ENCODE peak calls at places on chromosomes 11 and 22, in seven cellular contexts. One of them, this sample, is unnamed.

GRCh38 chr11:121304750-121305149 is 12.2 kb downstream of the SC5D start:
- DNase-seq in coronary artery: no peak
- DNase-seq in GM04503: no peak
- DNase-seq in left lobe of liver: no peak
- DNase-seq in stimulated activated CD4-positive, alpha-beta T cell treated with anti-CD3 and anti-CD28 coated beads, Interleukin-12 subunit alpha, Interleukin-12 subunit beta, amount 100 ng/mL, for 4 hours: no peak
- DNase-seq in astrocyte: no peak
- DNase-seq in SW 1271: no peak
- DNase-seq in this sample: peak; percentile 45

GRCh38 chr11:120558754-120559431 is 47.3 kb downstream of the GRIK4 start:
- DNase-seq in coronary artery: no peak
- DNase-seq in stimulated activated CD4-positive, alpha-beta T cell treated with anti-CD3 and anti-CD28 coated beads, Interleukin-12 subunit alpha, Interleukin-12 subunit beta, amount 100 ng/mL, for 4 hours: no peak
- DNase-seq in astrocyte: no peak
- DNase-seq in GM04503: no peak
- DNase-seq in left lobe of liver: no peak
- DNase-seq in SW 1271: no peak
- DNase-seq in this sample: no peak

GRCh38 chr11:37509471-37509870 is 911.4 kb upstream of the RAG2 start:
- DNase-seq in coronary artery: no peak
- DNase-seq in astrocyte: no peak
- DNase-seq in GM04503: no peak
- DNase-seq in SW 1271: no peak
- DNase-seq in left lobe of liver: no peak
- DNase-seq in stimulated activated CD4-positive, alpha-beta T cell treated with anti-CD3 and anti-CD28 coated beads, Interleukin-12 subunit alpha, Interleukin-12 subunit beta, amount 100 ng/mL, for 4 hours: no peak
- DNase-seq in this sample: no peak

GRCh38 chr11:27055065-27055682 is 14.6 kb downstream of the BBOX1 start:
- DNase-seq in SW 1271: no peak
- DNase-seq in stimulated activated CD4-positive, alpha-beta T cell treated with anti-CD3 and anti-CD28 coated beads, Interleukin-12 subunit alpha, Interleukin-12 subunit beta, amount 100 ng/mL, for 4 hours: no peak
- DNase-seq in astrocyte: peak; percentile 91
- DNase-seq in coronary artery: no peak
- DNase-seq in GM04503: no peak
- DNase-seq in left lobe of liver: peak; percentile 74
- DNase-seq in this sample: peak; percentile 37

GRCh38 chr22:29266564-29267461 is 968 bp downstream of the RHBDD3 start:
- DNase-seq in left lobe of liver: peak; percentile 50
- DNase-seq in stimulated activated CD4-positive, alpha-beta T cell treated with anti-CD3 and anti-CD28 coated beads, Interleukin-12 subunit alpha, Interleukin-12 subunit beta, amount 100 ng/mL, for 4 hours: no peak
- DNase-seq in SW 1271: no peak
- DNase-seq in GM04503: no peak
- DNase-seq in astrocyte: no peak
- DNase-seq in coronary artery: no peak
- DNase-seq in this sample: peak; percentile 11

GRCh38 chr11:22522225-22522624 is 103.4 kb downstream of the FANCF start:
- DNase-seq in stimulated activated CD4-positive, alpha-beta T cell treated with anti-CD3 and anti-CD28 coated beads, Interleukin-12 subunit alpha, Interleukin-12 subunit beta, amount 100 ng/mL, for 4 hours: no peak
- DNase-seq in astrocyte: no peak
- DNase-seq in SW 1271: no peak
- DNase-seq in left lobe of liver: no peak
- DNase-seq in GM04503: no peak
- DNase-seq in coronary artery: no peak
- DNase-seq in this sample: no peak

GRCh38 chr22:40009953-40010751 is 15.4 kb downstream of the FAM83F start:
- DNase-seq in SW 1271: no peak
- DNase-seq in astrocyte: no peak
- DNase-seq in coronary artery: no peak
- DNase-seq in left lobe of liver: no peak
- DNase-seq in stimulated activated CD4-positive, alpha-beta T cell treated with anti-CD3 and anti-CD28 coated beads, Interleukin-12 subunit alpha, Interleukin-12 subunit beta, amount 100 ng/mL, for 4 hours: no peak
- DNase-seq in GM04503: no peak
- DNase-seq in this sample: no peak

GRCh38 chr11:68014157-68014965 is 4.2 kb downstream of the ALDH3B1 start:
- DNase-seq in stimulated activated CD4-positive, alpha-beta T cell treated with anti-CD3 and anti-CD28 coated beads, Interleukin-12 subunit alpha, Interleukin-12 subunit beta, amount 100 ng/mL, for 4 hours: no peak
- DNase-seq in astrocyte: peak; percentile 73
- DNase-seq in SW 1271: peak; percentile 87
- DNase-seq in GM04503: peak; percentile 31
- DNase-seq in left lobe of liver: no peak
- DNase-seq in coronary artery: peak; percentile 93
- DNase-seq in this sample: peak; percentile 87

GRCh38 chr11:117570701-117571100 is 226.3 kb downstream of the DSCAML1 start:
- DNase-seq in coronary artery: no peak
- DNase-seq in SW 1271: no peak
- DNase-seq in left lobe of liver: no peak
- DNase-seq in astrocyte: no peak
- DNase-seq in stimulated activated CD4-positive, alpha-beta T cell treated with anti-CD3 and anti-CD28 coated beads, Interleukin-12 subunit alpha, Interleukin-12 subunit beta, amount 100 ng/mL, for 4 hours: no peak
- DNase-seq in GM04503: no peak
- DNase-seq in this sample: no peak

GRCh38 chr11:74743640-74744039 is 5.0 kb upstream of the RNF169 start:
- DNase-seq in astrocyte: no peak
- DNase-seq in SW 1271: no peak
- DNase-seq in stimulated activated CD4-positive, alpha-beta T cell treated with anti-CD3 and anti-CD28 coated beads, Interleukin-12 subunit alpha, Interleukin-12 subunit beta, amount 100 ng/mL, for 4 hours: no peak
- DNase-seq in GM04503: no peak
- DNase-seq in coronary artery: no peak
- DNase-seq in left lobe of liver: no peak
- DNase-seq in this sample: no peak

GRCh38 chr11:96287796-96288439 is 55.1 kb downstream of the MAML2 start:
- DNase-seq in SW 1271: no peak
- DNase-seq in coronary artery: no peak
- DNase-seq in stimulated activated CD4-positive, alpha-beta T cell treated with anti-CD3 and anti-CD28 coated beads, Interleukin-12 subunit alpha, Interleukin-12 subunit beta, amount 100 ng/mL, for 4 hours: no peak
- DNase-seq in left lobe of liver: no peak
- DNase-seq in GM04503: no peak
- DNase-seq in astrocyte: peak; percentile 33
- DNase-seq in this sample: peak; percentile 62

GRCh38 chr11:130159657-130160459 is at the start of gene ST14:
- DNase-seq in coronary artery: no peak
- DNase-seq in astrocyte: no peak
- DNase-seq in left lobe of liver: no peak
- DNase-seq in stimulated activated CD4-positive, alpha-beta T cell treated with anti-CD3 and anti-CD28 coated beads, Interleukin-12 subunit alpha, Interleukin-12 subunit beta, amount 100 ng/mL, for 4 hours: no peak
- DNase-seq in SW 1271: no peak
- DNase-seq in GM04503: no peak
- DNase-seq in this sample: no peak

GRCh38 chr11:7486731-7487130 is 1.4 kb downstream of the OLFML1 start:
- DNase-seq in stimulated activated CD4-positive, alpha-beta T cell treated with anti-CD3 and anti-CD28 coated beads, Interleukin-12 subunit alpha, Interleukin-12 subunit beta, amount 100 ng/mL, for 4 hours: no peak
- DNase-seq in left lobe of liver: no peak
- DNase-seq in coronary artery: no peak
- DNase-seq in SW 1271: no peak
- DNase-seq in astrocyte: no peak
- DNase-seq in GM04503: no peak
- DNase-seq in this sample: no peak

GRCh38 chr22:31244044-31244942 is 32.2 kb downstream of the LIMK2 start:
- DNase-seq in astrocyte: peak; percentile 97
- DNase-seq in stimulated activated CD4-positive, alpha-beta T cell treated with anti-CD3 and anti-CD28 coated beads, Interleukin-12 subunit alpha, Interleukin-12 subunit beta, amount 100 ng/mL, for 4 hours: no peak
- DNase-seq in left lobe of liver: no peak
- DNase-seq in coronary artery: no peak
- DNase-seq in SW 1271: no peak
- DNase-seq in GM04503: peak; percentile 48
- DNase-seq in this sample: peak; percentile 80

GRCh38 chr11:47257178-47257517 is 648 bp upstream of the NR1H3 start:
- DNase-seq in left lobe of liver: no peak
- DNase-seq in GM04503: no peak
- DNase-seq in astrocyte: no peak
- DNase-seq in stimulated activated CD4-positive, alpha-beta T cell treated with anti-CD3 and anti-CD28 coated beads, Interleukin-12 subunit alpha, Interleukin-12 subunit beta, amount 100 ng/mL, for 4 hours: no peak
- DNase-seq in SW 1271: no peak
- DNase-seq in coronary artery: no peak
- DNase-seq in this sample: no peak

GRCh38 chr11:134728186-134728585 is 316.1 kb upstream of the B3GAT1 start:
- DNase-seq in SW 1271: no peak
- DNase-seq in astrocyte: no peak
- DNase-seq in coronary artery: no peak
- DNase-seq in left lobe of liver: no peak
- DNase-seq in GM04503: no peak
- DNase-seq in stimulated activated CD4-positive, alpha-beta T cell treated with anti-CD3 and anti-CD28 coated beads, Interleukin-12 subunit alpha, Interleukin-12 subunit beta, amount 100 ng/mL, for 4 hours: no peak
- DNase-seq in this sample: no peak

GRCh38 chr11:20034941-20035340 is 125.3 kb downstream of the DBX1 start:
- DNase-seq in SW 1271: no peak
- DNase-seq in astrocyte: no peak
- DNase-seq in stimulated activated CD4-positive, alpha-beta T cell treated with anti-CD3 and anti-CD28 coated beads, Interleukin-12 subunit alpha, Interleukin-12 subunit beta, amount 100 ng/mL, for 4 hours: no peak
- DNase-seq in coronary artery: no peak
- DNase-seq in GM04503: no peak
- DNase-seq in left lobe of liver: no peak
- DNase-seq in this sample: no peak

GRCh38 chr11:10568486-10568941 is at the start of gene LYVE1:
- DNase-seq in stimulated activated CD4-positive, alpha-beta T cell treated with anti-CD3 and anti-CD28 coated beads, Interleukin-12 subunit alpha, Interleukin-12 subunit beta, amount 100 ng/mL, for 4 hours: no peak
- DNase-seq in astrocyte: no peak
- DNase-seq in SW 1271: no peak
- DNase-seq in GM04503: no peak
- DNase-seq in left lobe of liver: no peak
- DNase-seq in coronary artery: no peak
- DNase-seq in this sample: no peak

GRCh38 chr22:47259049-47259448 is 496.6 kb downstream of the TBC1D22A start:
- DNase-seq in left lobe of liver: no peak
- DNase-seq in coronary artery: no peak
- DNase-seq in GM04503: no peak
- DNase-seq in stimulated activated CD4-positive, alpha-beta T cell treated with anti-CD3 and anti-CD28 coated beads, Interleukin-12 subunit alpha, Interleukin-12 subunit beta, amount 100 ng/mL, for 4 hours: no peak
- DNase-seq in SW 1271: no peak
- DNase-seq in astrocyte: no peak
- DNase-seq in this sample: no peak

GRCh38 chr11:13329670-13330401 is 52.2 kb downstream of the BMAL1 start:
- DNase-seq in SW 1271: no peak
- DNase-seq in coronary artery: no peak
- DNase-seq in GM04503: no peak
- DNase-seq in stimulated activated CD4-positive, alpha-beta T cell treated with anti-CD3 and anti-CD28 coated beads, Interleukin-12 subunit alpha, Interleukin-12 subunit beta, amount 100 ng/mL, for 4 hours: no peak
- DNase-seq in astrocyte: peak; percentile 48
- DNase-seq in left lobe of liver: peak; percentile 58
- DNase-seq in this sample: peak; percentile 41

GRCh38 chr11:119419834-119420492 is 3.0 kb downstream of the THY1 start:
- DNase-seq in left lobe of liver: no peak
- DNase-seq in SW 1271: no peak
- DNase-seq in coronary artery: no peak
- DNase-seq in GM04503: no peak
- DNase-seq in astrocyte: no peak
- DNase-seq in stimulated activated CD4-positive, alpha-beta T cell treated with anti-CD3 and anti-CD28 coated beads, Interleukin-12 subunit alpha, Interleukin-12 subunit beta, amount 100 ng/mL, for 4 hours: no peak
- DNase-seq in this sample: no peak

GRCh38 chr11:107427569-107428180 is 29.9 kb downstream of the CWF19L2 start:
- DNase-seq in GM04503: no peak
- DNase-seq in stimulated activated CD4-positive, alpha-beta T cell treated with anti-CD3 and anti-CD28 coated beads, Interleukin-12 subunit alpha, Interleukin-12 subunit beta, amount 100 ng/mL, for 4 hours: no peak
- DNase-seq in SW 1271: no peak
- DNase-seq in left lobe of liver: no peak
- DNase-seq in coronary artery: no peak
- DNase-seq in astrocyte: peak; percentile 66
- DNase-seq in this sample: no peak

GRCh38 chr22:35621446-35621845 is 4.3 kb upstream of the MB start:
- DNase-seq in SW 1271: no peak
- DNase-seq in left lobe of liver: no peak
- DNase-seq in coronary artery: no peak
- DNase-seq in astrocyte: no peak
- DNase-seq in GM04503: no peak
- DNase-seq in stimulated activated CD4-positive, alpha-beta T cell treated with anti-CD3 and anti-CD28 coated beads, Interleukin-12 subunit alpha, Interleukin-12 subunit beta, amount 100 ng/mL, for 4 hours: no peak
- DNase-seq in this sample: no peak

GRCh38 chr11:8201524-8202365 is 32.9 kb upstream of the RIC3 start:
- DNase-seq in coronary artery: no peak
- DNase-seq in SW 1271: no peak
- DNase-seq in GM04503: no peak
- DNase-seq in astrocyte: no peak
- DNase-seq in stimulated activated CD4-positive, alpha-beta T cell treated with anti-CD3 and anti-CD28 coated beads, Interleukin-12 subunit alpha, Interleukin-12 subunit beta, amount 100 ng/mL, for 4 hours: no peak
- DNase-seq in left lobe of liver: peak; percentile 7
- DNase-seq in this sample: no peak

This sample was measured in IMR-90.